ENCODE peak calls at places on chromosomes 3 and 15, in six cellular contexts. C is C1 segment of cervical spinal cord, F is NCI-H2029, X is neural crest cell, N is fibroblast of pulmonary artery, I is spleen. A is an unnamed sample.

GRCh38 chr3:53258600-53259426 is 3.0 kb upstream of the TKT start:
- DNase-seq in F (no peak), I (no peak), X (no peak), C (peak), N (no peak), A (no peak)

GRCh38 chr3:10192953-10193691 is 28.4 kb downstream of the IRAK2 start:
- DNase-seq in C (peak), N (peak), X (peak), F (peak), I (peak), A (peak)

GRCh38 chr3:159028706-159029105 is 226.9 kb downstream of the MFSD1 start:
- DNase-seq in X (no peak), F (no peak), N (no peak), I (no peak), C (no peak), A (no peak)

GRCh38 chr3:64157150-64158035 is 67.9 kb downstream of the PRICKLE2 start:
- DNase-seq in C (no peak), F (no peak), N (no peak), X (no peak), I (no peak), A (no peak)

GRCh38 chr3:184399410-184399809 is 19.6 kb downstream of the CHRD start:
- DNase-seq in N (peak), I (no peak), F (no peak), C (no peak), X (no peak), A (no peak)

GRCh38 chr3:58041182-58041825 is 33.1 kb downstream of the FLNB start:
- DNase-seq in C (no peak), X (no peak), I (no peak), F (no peak), N (peak), A (no peak)

GRCh38 chr15:69587731-69588130 is 135.1 kb downstream of the RPLP1 start:
- DNase-seq in X (no peak), F (no peak), N (no peak), I (no peak), C (no peak), A (no peak)

GRCh38 chr15:99109555-99110021 is 4.7 kb downstream of the SYNM start:
- DNase-seq in X (no peak), F (no peak), I (peak), C (no peak), N (no peak), A (no peak)

GRCh38 chr15:46266691-46267090 is 631.9 kb downstream of the SQOR start:
- DNase-seq in C (no peak), N (no peak), I (no peak), F (no peak), X (no peak), A (no peak)

GRCh38 chr3:170978335-170978745 is 48.2 kb downstream of the SLC2A2 start:
- DNase-seq in C (no peak), F (no peak), N (no peak), X (no peak), I (no peak), A (no peak)

GRCh38 chr3:111904376-111905241 is 45.5 kb downstream of the PHLDB2 start:
- DNase-seq in F (peak), I (no peak), N (peak), X (no peak), C (no peak), A (no peak)

GRCh38 chr3:165800970-165801369 is 36.3 kb downstream of the BCHE start:
- DNase-seq in X (no peak), F (no peak), I (no peak), C (no peak), N (peak), A (no peak)

GRCh38 chr15:39461536-39462140 is 119.2 kb upstream of the THBS1 start:
- DNase-seq in N (peak), X (no peak), I (no peak), C (no peak), F (no peak), A (no peak)